ENCODE peak calls at places on chromosomes 5 and 9, in eight cellular contexts. M, N, L, P, V, T, X and Y are unnamed samples.

GRCh38 chr9:7690007-7690406 is 109.6 kb downstream of the DMAC1 start:
- DNase-seq in M (no peak), N (no peak), L (no peak), P (no peak), V (no peak), T (no peak), X (no peak), Y (no peak)

GRCh38 chr9:86639899-86640379 is 285.7 kb upstream of the TUT7 start:
- DNase-seq in M (no peak), N (no peak), L (no peak), P (no peak), V (no peak), T (peak), X (no peak), Y (peak)

GRCh38 chr9:126715382-126715781 is 89.5 kb upstream of the ZBTB43 start:
- DNase-seq in M (no peak), N (no peak), L (no peak), P (no peak), V (no peak), T (no peak), X (no peak), Y (no peak)

GRCh38 chr9:336039-336438 is 121.4 kb downstream of the DOCK8 start:
- DNase-seq in M (no peak), N (no peak), L (no peak), P (no peak), V (peak), T (no peak), X (no peak), Y (no peak)

GRCh38 chr5:82252744-82253143 is 25.4 kb downstream of the RPS23 start:
- DNase-seq in M (no peak), N (no peak), L (no peak), P (no peak), V (no peak), T (no peak), X (no peak), Y (no peak)

GRCh38 chr9:21317956-21318923 is 13.1 kb upstream of the IFNA5 start:
- DNase-seq in M (no peak), N (no peak), L (no peak), P (peak), V (peak), T (no peak), X (peak), Y (peak)

GRCh38 chr9:23160491-23160890 is 665.5 kb downstream of the ELAVL2 start:
- DNase-seq in M (no peak), N (no peak), L (no peak), P (no peak), V (no peak), T (no peak), X (no peak), Y (no peak)

GRCh38 chr9:88697764-88698436 is 162.9 kb downstream of the NXNL2 start:
- DNase-seq in M (no peak), N (no peak), L (no peak), P (no peak), V (no peak), T (no peak), X (no peak), Y (no peak)

GRCh38 chr5:32315221-32316014 is 2.7 kb upstream of the MTMR12 start:
- DNase-seq in M (no peak), N (no peak), L (peak), P (no peak), V (no peak), T (no peak), X (no peak), Y (no peak)

GRCh38 chr5:96795626-96796025 is 12.1 kb downstream of the ERAP1 start:
- DNase-seq in M (no peak), N (no peak), L (no peak), P (no peak), V (no peak), T (no peak), X (no peak), Y (no peak)

GRCh38 chr5:139124774-139125391 is 73.3 kb downstream of the SIL1 start:
- DNase-seq in M (no peak), N (no peak), L (no peak), P (no peak), V (no peak), T (no peak), X (no peak), Y (no peak)

GRCh38 chr5:138489705-138490104 is 24.4 kb downstream of the EGR1 start:
- DNase-seq in M (no peak), N (no peak), L (no peak), P (no peak), V (no peak), T (no peak), X (no peak), Y (no peak)

GRCh38 chr9:124126571-124127289 is 115.2 kb downstream of the LHX2 start:
- DNase-seq in M (peak), N (peak), L (peak), P (peak), V (peak), T (peak), X (peak), Y (peak)

GRCh38 chr5:18043344-18043743 is 409.1 kb downstream of the TAF11L14 start:
- DNase-seq in M (no peak), N (no peak), L (no peak), P (no peak), V (no peak), T (no peak), X (no peak), Y (no peak)

GRCh38 chr9:34546102-34546833 is 23.5 kb upstream of the ENHO start:
- DNase-seq in M (no peak), N (no peak), L (no peak), P (peak), V (no peak), T (no peak), X (peak), Y (no peak)

GRCh38 chr9:86487222-86487841 is 133.1 kb upstream of the TUT7 start:
- DNase-seq in M (no peak), N (no peak), L (no peak), P (no peak), V (peak), T (no peak), X (peak), Y (no peak)

GRCh38 chr5:24642022-24642421 is 2.8 kb downstream of the CDH10 start:
- DNase-seq in M (no peak), N (no peak), L (no peak), P (no peak), V (peak), T (no peak), X (peak), Y (no peak)

GRCh38 chr9:116232425-116233159 is 79.0 kb downstream of the PAPPA start:
- DNase-seq in M (no peak), N (no peak), L (no peak), P (no peak), V (no peak), T (no peak), X (no peak), Y (no peak)

GRCh38 chr5:65108786-65109743 is 340.3 kb downstream of the CWC27 start:
- DNase-seq in M (no peak), N (no peak), L (no peak), P (no peak), V (no peak), T (no peak), X (no peak), Y (no peak)

DNA sequence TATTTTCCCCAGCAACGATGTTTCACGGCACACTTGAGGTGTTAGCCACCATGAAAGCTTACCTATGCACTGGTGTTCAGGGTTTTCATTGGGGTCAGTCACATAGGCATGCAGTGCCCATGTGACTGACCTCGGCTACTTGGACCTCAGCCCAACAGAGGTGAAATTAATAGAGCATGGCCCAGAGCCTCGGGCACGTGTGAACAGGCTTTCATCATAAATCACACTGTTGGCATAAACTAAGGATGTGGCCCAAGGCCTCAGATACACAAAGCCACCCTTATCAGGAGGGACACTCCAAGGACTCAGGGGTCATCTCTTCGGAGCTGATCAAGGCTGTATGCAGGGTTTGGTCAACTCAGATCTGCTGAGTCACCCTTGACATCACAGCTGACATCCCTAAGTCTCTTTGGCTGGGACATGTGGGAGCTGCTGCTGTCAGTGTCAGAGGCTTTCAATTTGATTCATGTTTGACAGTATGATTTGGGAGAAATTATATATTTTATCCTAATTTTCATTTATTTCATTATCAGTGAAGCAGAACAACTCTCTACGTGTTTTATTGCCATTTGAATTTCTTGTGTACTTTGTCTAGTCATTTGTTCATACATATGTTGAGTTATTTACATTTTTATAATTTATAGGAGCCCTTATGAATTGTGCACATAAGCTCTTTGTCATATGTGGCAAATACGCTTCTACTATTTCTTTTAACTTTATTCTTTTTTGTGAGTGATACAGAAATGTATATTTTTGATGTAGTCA is 59.7 kb upstream of the ANKRD33B start:
- DNase-seq in M (no peak), N (no peak), L (no peak), P (no peak), V (peak), T (no peak), X (peak), Y (no peak)
- TF ChIP-seq POLR2AphosphoS5 in M (no peak), N (no peak), L (no peak), P (no peak), V (no peak), T (peak), X (no peak), Y (no peak)

GRCh38 chr5:172224996-172225395 is 31.0 kb downstream of the EFCAB9 start:
- DNase-seq in M (peak), N (no peak), L (no peak), P (no peak), V (no peak), T (no peak), X (peak), Y (no peak)
- TF ChIP-seq EP300 in M (no peak), N (no peak), L (no peak), P (no peak), V (no peak), T (no peak), X (no peak), Y (no peak)

GRCh38 chr5:73117088-73117755 is 3.2 kb upstream of the TMEM171 start:
- DNase-seq in M (no peak), N (no peak), L (no peak), P (no peak), V (no peak), T (no peak), X (no peak), Y (no peak)

GRCh38 chr5:73118331-73119011 is 1.9 kb upstream of the TMEM171 start:
- DNase-seq in M (no peak), N (no peak), L (no peak), P (no peak), V (peak), T (no peak), X (peak), Y (peak)

GRCh38 chr5:73120222-73121108 is at the start of gene TMEM171:
- DNase-seq in M (no peak), N (no peak), L (peak), P (no peak), V (no peak), T (peak), X (peak), Y (peak)

GRCh38 chr5:73121109-73121443 is 701 bp downstream of the TMEM171 start:
- DNase-seq in M (no peak), N (no peak), L (no peak), P (no peak), V (no peak), T (no peak), X (no peak), Y (no peak)

GRCh38 chr5:73119492-73120157 is 750 bp upstream of the TMEM171 start:
- DNase-seq in M (no peak), N (no peak), L (peak), P (no peak), V (no peak), T (peak), X (peak), Y (peak)
- TF ChIP-seq POLR2AphosphoS5 in M (no peak), N (no peak), L (no peak), P (no peak), V (no peak), T (no peak), X (no peak), Y (no peak)

DNA sequence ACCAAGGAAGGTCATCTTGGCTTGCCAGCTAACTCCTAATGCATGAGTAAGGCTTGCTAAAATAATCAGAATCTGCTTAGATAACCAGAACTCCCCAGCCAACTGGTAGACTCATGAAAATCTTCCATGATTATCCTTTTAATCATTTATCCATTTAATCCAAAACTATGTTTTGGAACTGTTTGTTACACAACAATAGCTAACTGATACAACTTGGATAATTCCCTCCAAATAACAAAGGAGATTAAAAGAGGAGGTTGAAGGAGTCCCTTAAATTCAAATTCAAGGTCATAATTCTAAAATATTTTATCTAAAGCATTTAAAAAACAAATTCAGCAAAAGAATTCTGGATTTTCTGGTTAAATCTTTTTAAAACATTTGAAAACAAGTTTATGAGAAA is 222.1 kb downstream of the DEPDC1B start:
- DNase-seq in M (no peak), N (no peak), L (no peak), P (no peak), V (no peak), T (no peak), X (no peak), Y (no peak)
- TF ChIP-seq EP300 in M (no peak), N (no peak), L (no peak), P (no peak), V (no peak), T (no peak), X (no peak), Y (no peak)

GRCh38 chr5:76715734-76716455 is at the start of gene F2R:
- DNase-seq in M (no peak), N (no peak), L (peak), P (no peak), V (peak), T (peak), X (peak), Y (peak)
- TF ChIP-seq POLR2AphosphoS5 in M (no peak), N (no peak), L (peak), P (no peak), V (no peak), T (no peak), X (peak), Y (no peak)

GRCh38 chr5:176776916-176777315 is 33.4 kb upstream of the UNC5A start:
- DNase-seq in M (no peak), N (peak), L (peak), P (peak), V (no peak), T (peak), X (no peak), Y (no peak)

GRCh38 chr5:176774216-176775171 is 35.9 kb upstream of the UNC5A start:
- DNase-seq in M (no peak), N (peak), L (peak), P (peak), V (no peak), T (peak), X (no peak), Y (no peak)

GRCh38 chr5:176776141-176776865 is 34.1 kb upstream of the UNC5A start:
- DNase-seq in M (no peak), N (peak), L (peak), P (peak), V (no peak), T (no peak), X (no peak), Y (no peak)

GRCh38 chr5:176773408-176774035 is 36.8 kb upstream of the UNC5A start:
- DNase-seq in M (no peak), N (peak), L (peak), P (peak), V (no peak), T (peak), X (no peak), Y (no peak)

DNA sequence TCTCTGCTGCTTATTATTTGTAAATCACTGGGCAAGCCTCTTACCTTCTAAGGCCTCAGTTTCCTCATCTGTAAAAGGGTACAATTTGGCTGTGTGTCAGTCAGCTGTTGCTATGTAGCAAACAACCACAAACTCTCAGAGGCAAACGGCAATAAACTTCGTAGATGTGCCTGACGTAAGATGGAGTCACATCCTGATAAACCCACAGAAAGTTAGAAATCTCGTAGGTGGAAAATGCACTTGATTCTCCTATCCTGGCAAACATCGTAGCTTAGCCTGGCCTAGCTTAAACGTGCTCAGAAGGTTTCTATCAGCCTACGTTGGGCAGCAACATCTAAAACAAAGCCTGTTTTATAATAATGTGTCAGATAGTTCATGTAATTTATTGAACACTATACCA is 35.0 kb upstream of the UNC5A start:
- DNase-seq in M (no peak), N (no peak), L (no peak), P (no peak), V (no peak), T (no peak), X (no peak), Y (no peak)
- TF ChIP-seq EP300 in M (no peak), N (no peak), L (no peak), P (no peak), V (no peak), T (no peak), X (no peak), Y (no peak)

GRCh38 chr9:15885464-15885863 is 332.6 kb downstream of the CCDC171 start:
- DNase-seq in M (no peak), N (no peak), L (no peak), P (no peak), V (no peak), T (no peak), X (no peak), Y (no peak)
- TF ChIP-seq POLR2AphosphoS5 in M (no peak), N (no peak), L (no peak), P (no peak), V (no peak), T (no peak), X (no peak), Y (no peak)

GRCh38 chr9:121075251-121076036 is 689 bp downstream of the CNTRL start:
- DNase-seq in M (no peak), N (no peak), L (no peak), P (no peak), V (no peak), T (no peak), X (no peak), Y (no peak)

GRCh38 chr9:121073038-121073437 is 1.7 kb upstream of the CNTRL start:
- DNase-seq in M (no peak), N (peak), L (no peak), P (peak), V (no peak), T (no peak), X (no peak), Y (peak)

GRCh38 chr9:121071356-121071755 is 3.4 kb upstream of the CNTRL start:
- DNase-seq in M (no peak), N (no peak), L (no peak), P (no peak), V (no peak), T (no peak), X (no peak), Y (no peak)

DNA sequence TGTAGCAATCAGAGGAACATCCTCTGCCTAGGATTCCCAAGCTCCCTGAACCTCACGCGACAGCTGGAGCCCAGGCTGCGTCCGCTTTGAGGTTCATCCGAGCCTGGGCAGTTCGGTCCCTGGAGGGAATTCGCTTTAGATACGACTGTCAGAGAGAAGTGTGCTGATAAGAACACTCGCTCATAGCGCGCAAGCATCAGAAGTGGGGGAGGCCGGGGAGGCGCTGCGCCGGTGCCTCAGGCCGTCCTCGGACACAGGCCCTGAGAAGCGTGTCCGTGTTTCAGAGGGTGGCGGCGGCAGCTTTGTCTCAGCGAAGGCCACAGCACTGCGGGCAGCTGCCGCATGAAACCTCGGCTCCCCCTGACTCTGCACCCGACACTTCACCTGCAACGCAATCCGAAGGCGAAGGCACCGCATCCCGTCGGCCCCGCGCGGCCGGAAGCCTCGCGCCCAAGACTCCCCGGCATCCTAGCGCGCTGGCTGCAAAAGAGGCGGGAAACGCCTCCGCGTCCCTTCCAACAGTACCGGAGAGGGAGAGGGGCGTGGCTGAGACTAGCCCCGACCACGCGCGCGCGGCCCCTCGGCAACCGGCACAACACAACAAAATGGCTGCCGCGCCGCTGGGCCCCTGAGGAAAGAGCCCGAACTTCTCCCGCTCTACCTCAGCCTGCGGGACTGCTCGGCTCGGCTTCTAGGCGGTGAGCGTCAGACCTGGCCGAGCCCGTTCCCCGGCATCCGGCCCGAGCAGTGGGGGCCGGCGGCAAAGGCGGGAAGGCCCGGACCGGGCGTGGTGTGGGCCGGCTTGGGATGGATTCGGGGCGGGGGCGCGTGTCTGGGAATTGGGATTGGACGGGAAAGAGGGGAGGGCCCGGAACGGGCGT is at the start of gene CNTRL:
- DNase-seq in M (peak), N (peak), L (peak), P (peak), V (peak), T (peak), X (peak), Y (peak)
- TF ChIP-seq EP300 in M (no peak), N (no peak), L (no peak), P (no peak), V (no peak), T (no peak), X (no peak), Y (no peak)

GRCh38 chr9:136359774-136360718 is 3.5 kb downstream of the DNLZ start:
- DNase-seq in M (no peak), N (no peak), L (no peak), P (no peak), V (no peak), T (no peak), X (no peak), Y (no peak)
- TF ChIP-seq POLR2AphosphoS5 in M (no peak), N (no peak), L (no peak), P (no peak), V (no peak), T (no peak), X (no peak), Y (no peak)